ENCODE peak calls at places on chromosomes 7 and 10, in ten cellular contexts. I, G, N, R, P, H, V, L, J and T are unnamed samples.

GRCh38 chr10:79407811-79408795 is 37.3 kb downstream of the ZCCHC24 start:
- DNase-seq in I (peak), G (no peak), N (no peak), R (no peak), P (peak), H (peak), V (no peak), L (peak), J (peak), T (peak)

GRCh38 chr10:37960738-37961137 is 15.7 kb downstream of the ZNF25 start:
- DNase-seq in I (no peak), G (no peak), N (no peak), R (no peak), P (no peak), H (no peak), V (no peak), L (no peak), J (no peak), T (no peak)

GRCh38 chr10:14601872-14602725 is 172.6 kb downstream of the FAM107B start:
- DNase-seq in I (peak), G (no peak), N (peak), R (peak), P (peak), H (no peak), V (no peak), L (peak), J (no peak), T (peak)

GRCh38 chr10:52066383-52066782 is 247.7 kb upstream of the DKK1 start:
- DNase-seq in I (no peak), G (no peak), N (no peak), R (no peak), P (no peak), H (no peak), V (peak), L (no peak), J (peak), T (no peak)

GRCh38 chr10:1853801-1854200 is 116.5 kb upstream of the ADARB2 start:
- DNase-seq in I (no peak), G (no peak), N (no peak), R (no peak), P (no peak), H (no peak), V (no peak), L (no peak), J (no peak), T (no peak)

GRCh38 chr7:95642173-95642572 is 45.9 kb upstream of the PDK4 start:
- DNase-seq in I (no peak), G (no peak), N (no peak), R (no peak), P (no peak), H (no peak), V (no peak), L (no peak), J (no peak), T (no peak)

GRCh38 chr7:88324699-88325098 is 18.0 kb upstream of the STEAP4 start:
- DNase-seq in I (no peak), G (no peak), N (no peak), R (no peak), P (no peak), H (no peak), V (no peak), L (no peak), J (no peak), T (no peak)

GRCh38 chr10:95604630-95605029 is 43.5 kb upstream of the SORBS1 start:
- DNase-seq in I (no peak), G (no peak), N (no peak), R (no peak), P (no peak), H (no peak), V (peak), L (no peak), J (no peak), T (no peak)

DNA sequence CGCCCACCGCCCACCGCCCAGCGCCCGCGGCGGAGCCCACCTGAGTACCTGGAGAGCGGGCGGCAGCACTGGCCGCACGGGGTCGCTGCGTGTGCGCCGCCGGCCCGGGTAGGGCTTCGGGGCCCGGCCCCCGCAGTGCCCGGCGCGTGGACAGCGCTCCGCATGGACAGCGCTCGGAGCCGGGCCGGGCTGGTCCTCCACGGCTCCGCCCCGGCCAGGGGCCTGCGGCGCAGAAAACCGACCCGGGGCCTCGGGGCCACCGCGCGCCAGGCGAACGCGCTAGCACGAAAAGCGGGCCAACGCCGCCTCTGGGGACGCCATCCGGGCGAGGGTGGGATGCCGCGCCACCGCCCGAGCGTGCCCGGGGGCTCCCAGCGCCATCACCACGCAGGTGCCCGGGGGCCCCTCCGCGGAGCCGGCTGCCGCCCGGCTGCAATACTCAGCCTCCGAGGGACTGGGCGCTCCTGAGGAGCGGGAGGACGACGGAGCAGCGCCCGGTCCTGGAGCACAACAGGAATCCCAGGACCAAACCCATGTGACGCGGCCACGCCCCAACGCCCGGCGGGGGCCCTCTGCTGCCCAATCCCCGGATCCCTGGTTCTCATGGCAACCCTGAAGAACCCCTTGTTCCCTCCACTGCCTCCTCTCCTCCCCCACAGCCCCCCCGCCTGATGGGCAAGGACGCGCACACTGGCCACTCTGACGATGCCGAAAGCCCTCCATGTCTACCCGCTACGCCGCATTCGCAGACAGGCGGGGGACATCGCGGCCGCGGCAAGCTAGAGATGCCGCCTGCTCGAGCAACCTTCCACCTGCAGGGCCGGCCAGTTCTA is at the start of gene GRB10:
- DNase-seq in I (peak), G (no peak), N (no peak), R (peak), P (no peak), H (no peak), V (peak), L (no peak), J (peak), T (no peak)
- TF ChIP-seq POLR2AphosphoS5 in I (peak), G (no peak), N (no peak), R (no peak), P (no peak), H (no peak), V (peak), L (no peak), J (no peak), T (peak)

DNA sequence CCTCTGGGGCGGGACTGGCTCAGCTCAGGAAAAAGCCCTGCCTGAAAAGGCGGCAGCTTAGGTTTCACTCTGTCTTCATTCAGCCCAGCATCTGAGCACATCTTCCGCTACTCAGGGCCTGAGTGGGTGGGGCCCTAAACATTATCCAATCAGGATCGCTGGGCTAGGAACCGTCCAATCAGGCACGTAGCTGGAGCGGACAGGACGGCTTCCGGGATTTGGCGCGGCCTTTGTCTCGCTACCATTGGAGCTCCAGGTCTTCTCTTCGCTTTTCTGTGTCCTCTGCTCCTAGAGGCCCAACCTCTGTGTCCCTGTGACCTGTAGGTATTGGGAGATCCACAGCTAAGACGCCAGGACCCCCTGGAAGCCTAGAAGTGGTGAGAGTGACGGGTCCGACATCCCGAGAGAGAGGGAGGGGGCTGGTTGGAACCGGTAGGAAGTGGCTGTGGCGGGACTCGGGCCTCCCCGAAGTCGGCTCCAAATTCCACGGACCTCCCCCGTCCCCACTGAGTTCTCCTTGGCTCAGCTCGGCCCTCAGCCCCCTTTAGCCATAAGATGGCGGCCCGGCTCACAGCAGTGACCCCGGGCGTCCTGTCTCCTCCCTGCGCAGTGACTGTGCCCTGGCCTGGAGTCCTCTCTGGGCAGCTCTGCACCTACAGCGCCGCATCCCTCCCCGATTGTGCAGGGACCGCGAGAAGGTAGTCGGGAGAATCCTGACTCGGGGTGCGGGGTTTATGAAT is 99.1 kb downstream of the ZNF680 start:
- DNase-seq in I (no peak), G (no peak), N (no peak), R (peak), P (no peak), H (peak), V (no peak), L (peak), J (peak), T (no peak)
- H3K4me3 ChIP-seq in I (no peak), G (no peak), N (no peak), R (peak), P (peak), H (peak), V (no peak), L (peak), J (peak), T (peak)

GRCh38 chr7:150791746-150792452 is 8.3 kb downstream of the TMEM176B start:
- DNase-seq in I (no peak), G (no peak), N (no peak), R (no peak), P (no peak), H (no peak), V (no peak), L (no peak), J (peak), T (no peak)

GRCh38 chr7:150791304-150791703 is 8.9 kb downstream of the TMEM176B start:
- DNase-seq in I (no peak), G (no peak), N (no peak), R (no peak), P (no peak), H (no peak), V (peak), L (no peak), J (peak), T (no peak)

GRCh38 chr7:150790416-150791075 is 9.6 kb downstream of the TMEM176B start:
- DNase-seq in I (no peak), G (no peak), N (no peak), R (no peak), P (no peak), H (no peak), V (no peak), L (no peak), J (peak), T (no peak)

GRCh38 chr7:150787321-150788281 is 12.6 kb downstream of the TMEM176B start:
- DNase-seq in I (no peak), G (no peak), N (no peak), R (no peak), P (no peak), H (no peak), V (peak), L (no peak), J (peak), T (no peak)

DNA sequence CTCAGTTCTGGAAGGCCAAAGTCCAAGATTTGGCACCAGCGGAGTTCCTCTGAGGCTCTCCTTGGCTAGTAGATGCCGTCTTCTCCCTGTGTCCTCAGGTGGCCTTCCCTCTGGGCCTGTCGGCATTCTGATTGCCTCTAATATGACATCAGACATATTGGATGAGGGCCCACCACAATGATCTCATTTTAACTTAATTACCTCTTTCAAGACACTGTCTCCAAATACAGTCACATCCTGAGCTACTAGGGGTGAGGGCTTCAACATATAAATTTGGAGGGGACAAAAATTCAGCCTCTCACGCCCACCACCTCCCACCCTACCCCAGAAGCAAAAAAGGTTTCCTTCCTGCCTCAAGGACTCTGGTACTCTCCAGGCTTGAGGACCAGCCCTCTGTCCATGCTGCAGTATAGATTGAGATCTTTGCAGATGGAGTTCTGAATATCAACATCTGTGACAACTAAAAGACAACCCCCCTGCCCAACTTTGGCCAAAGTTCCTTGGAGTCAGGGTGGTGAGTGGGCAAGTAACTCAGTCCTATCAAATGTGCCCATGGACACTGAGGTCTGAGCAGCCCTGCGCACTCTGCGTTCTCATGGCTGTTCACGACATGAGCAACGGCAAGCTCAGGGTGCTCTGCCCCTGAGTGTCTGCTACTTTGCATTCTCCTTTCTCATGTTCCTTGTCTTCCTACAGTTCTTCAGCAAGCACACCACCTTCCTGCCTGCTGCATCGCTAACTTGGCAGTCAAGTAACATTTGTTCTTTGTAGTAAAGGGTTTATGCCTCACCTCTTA is 11.5 kb downstream of the TMEM176B start:
- DNase-seq in I (no peak), G (no peak), N (no peak), R (no peak), P (no peak), H (no peak), V (no peak), L (peak), J (peak), T (no peak)
- TF ChIP-seq POLR2AphosphoS5 in I (no peak), G (no peak), N (no peak), R (no peak), P (peak), H (no peak), V (no peak), L (no peak), J (peak), T (no peak)

GRCh38 chr7:131013716-131014115 is 279.7 kb upstream of the KLF14 start:
- DNase-seq in I (no peak), G (no peak), N (no peak), R (no peak), P (no peak), H (no peak), V (no peak), L (no peak), J (no peak), T (no peak)
- H3K4me3 ChIP-seq in I (no peak), G (no peak), N (no peak), R (no peak), P (no peak), H (no peak), V (no peak), L (no peak), J (no peak), T (no peak)

GRCh38 chr7:148380581-148381419 is 209.8 kb upstream of the C7orf33 start:
- DNase-seq in I (no peak), G (no peak), N (no peak), R (no peak), P (no peak), H (no peak), V (peak), L (no peak), J (no peak), T (no peak)
- TF ChIP-seq POLR2AphosphoS5 in I (no peak), G (no peak), N (no peak), R (no peak), P (no peak), H (no peak), V (no peak), L (no peak), J (no peak), T (no peak)

GRCh38 chr10:122018951-122019413 is 30.0 kb downstream of the TACC2 start:
- DNase-seq in I (no peak), G (no peak), N (no peak), R (peak), P (peak), H (no peak), V (no peak), L (peak), J (no peak), T (no peak)

GRCh38 chr10:122020202-122020601 is 31.2 kb downstream of the TACC2 start:
- DNase-seq in I (no peak), G (no peak), N (no peak), R (no peak), P (no peak), H (no peak), V (no peak), L (no peak), J (no peak), T (no peak)

GRCh38 chr10:122021828-122022227 is 32.9 kb downstream of the TACC2 start:
- DNase-seq in I (no peak), G (no peak), N (no peak), R (no peak), P (no peak), H (no peak), V (no peak), L (no peak), J (no peak), T (no peak)

GRCh38 chr10:122021421-122021820 is 32.5 kb downstream of the TACC2 start:
- DNase-seq in I (no peak), G (no peak), N (no peak), R (no peak), P (peak), H (peak), V (no peak), L (no peak), J (no peak), T (no peak)

GRCh38 chr10:122019414-122019975 is 30.5 kb downstream of the TACC2 start:
- DNase-seq in I (no peak), G (no peak), N (no peak), R (peak), P (peak), H (peak), V (peak), L (peak), J (no peak), T (no peak)
- H3K4me3 ChIP-seq in I (no peak), G (peak), N (no peak), R (peak), P (peak), H (peak), V (no peak), L (peak), J (no peak), T (no peak)

DNA sequence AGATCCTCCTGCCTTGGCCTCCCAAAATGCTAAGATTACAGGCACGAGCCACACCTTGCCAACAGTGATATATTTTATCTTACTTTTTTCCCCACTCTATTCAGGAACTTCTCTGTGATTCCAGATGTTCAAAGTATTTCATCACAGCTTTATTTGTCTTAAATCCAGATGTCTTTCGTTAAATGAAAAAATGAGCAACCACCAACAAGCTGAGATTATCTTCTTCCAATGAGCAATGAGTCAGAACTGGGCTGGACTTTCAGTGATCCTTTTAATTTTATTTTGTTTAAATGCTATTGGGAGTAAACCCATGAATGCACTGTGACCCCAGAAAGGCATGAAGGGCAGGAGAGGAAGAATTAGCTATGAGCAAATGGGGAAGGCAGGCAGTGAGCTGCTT is 77.6 kb upstream of the IMMP2L start:
- DNase-seq in I (no peak), G (no peak), N (no peak), R (no peak), P (no peak), H (no peak), V (no peak), L (no peak), J (no peak), T (no peak)
- TF ChIP-seq POLR2AphosphoS5 in I (no peak), G (no peak), N (no peak), R (no peak), P (no peak), H (no peak), V (no peak), L (peak), J (no peak), T (no peak)

GRCh38 chr10:110074986-110075664 is 67.3 kb downstream of the ADD3 start:
- DNase-seq in I (peak), G (no peak), N (no peak), R (no peak), P (no peak), H (no peak), V (no peak), L (no peak), J (no peak), T (no peak)

GRCh38 chr10:110076559-110077318 is 69.0 kb downstream of the ADD3 start:
- DNase-seq in I (peak), G (no peak), N (peak), R (peak), P (no peak), H (no peak), V (no peak), L (peak), J (no peak), T (no peak)

GRCh38 chr10:110074298-110074697 is 66.5 kb downstream of the ADD3 start:
- DNase-seq in I (peak), G (no peak), N (no peak), R (peak), P (no peak), H (no peak), V (no peak), L (no peak), J (no peak), T (peak)

GRCh38 chr10:110077436-110078120 is 69.8 kb downstream of the ADD3 start:
- DNase-seq in I (no peak), G (no peak), N (no peak), R (no peak), P (no peak), H (no peak), V (no peak), L (no peak), J (no peak), T (no peak)

DNA sequence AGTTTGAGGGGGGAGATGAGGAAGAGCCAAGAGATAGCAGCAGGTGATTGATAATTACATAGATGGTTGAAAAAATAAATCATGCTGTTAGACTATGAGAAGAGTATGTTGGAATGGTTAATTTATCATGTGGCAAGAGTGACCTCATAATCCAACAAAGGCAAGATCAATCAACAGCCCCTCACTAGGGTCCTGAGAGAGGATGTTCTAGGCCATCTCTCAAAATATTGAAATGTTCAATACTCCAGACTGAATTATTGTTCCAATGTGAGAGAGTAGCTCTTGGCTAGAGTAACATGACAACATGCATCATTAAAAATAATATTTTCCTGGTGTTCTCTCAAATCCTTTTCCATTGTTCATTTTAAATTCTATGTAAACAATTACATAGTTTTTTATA is 67.9 kb downstream of the ADD3 start:
- DNase-seq in I (no peak), G (no peak), N (no peak), R (no peak), P (no peak), H (no peak), V (no peak), L (no peak), J (no peak), T (no peak)
- H3K4me3 ChIP-seq in I (no peak), G (no peak), N (no peak), R (no peak), P (no peak), H (no peak), V (no peak), L (no peak), J (no peak), T (no peak)